ENCODE peak calls at places on chromosomes 4 and X, in seven cellular contexts. L is LHCN-M2; U is AG09309; K is AG10803; Q is NCI-H1930; M is CD4-positive, alpha-beta T cell; T is CD8-positive, alpha-beta memory T cell. V is an unnamed sample.
A peak's percentile ranks its signal among the peaks of the same experiment; 100 is the strongest.

GRCh38 chrX:108209006-108209554 is 117.5 kb downstream of the ATG4A start:
- DNase-seq in M (no peak), K (no peak), U (no peak), Q (no peak), T (no peak), L (no peak), V (no peak)

GRCh38 chr4:13829457-13829856 is 201.9 kb upstream of the BOD1L1 start:
- DNase-seq in K (no peak), Q (no peak), L (peak; percentile 33), U (no peak), T (no peak), M (no peak), V (no peak)

GRCh38 chr4:168511780-168512467 is 15.1 kb downstream of the PALLD start:
- DNase-seq in U (no peak), K (no peak), L (no peak), M (peak; percentile 35), Q (no peak), T (peak; percentile 48), V (peak; percentile 3)

GRCh38 chr4:73669410-73670183 is 49.4 kb upstream of the RASSF6 start:
- DNase-seq in K (peak; percentile 45), M (no peak), U (no peak), L (no peak), T (no peak), Q (no peak), V (no peak)

GRCh38 chrX:107571296-107571998 is 56.9 kb upstream of the PRPS1 start:
- DNase-seq in U (peak; percentile 65), M (no peak), L (peak; percentile 92), T (no peak), K (peak; percentile 91), Q (no peak), V (no peak)

GRCh38 chr4:87938746-87939145 is 36.8 kb upstream of the SPP1 start:
- DNase-seq in K (no peak), M (no peak), U (no peak), L (no peak), Q (no peak), T (no peak), V (no peak)

GRCh38 chr4:150337709-150338108 is 244.2 kb upstream of the MAB21L2 start:
- DNase-seq in K (peak; percentile 97), T (no peak), U (peak; percentile 52), Q (no peak), L (no peak), M (no peak), V (no peak)

GRCh38 chr4:85489273-85489672 is 14.3 kb downstream of the ARHGAP24 start:
- DNase-seq in Q (peak; percentile 31), K (peak; percentile 47), U (no peak), L (peak; percentile 91), M (no peak), T (no peak), V (no peak)

GRCh38 chrX:99703467-99703866 is 706.6 kb downstream of the PCDH19 start:
- DNase-seq in L (no peak), M (no peak), Q (no peak), U (no peak), K (no peak), T (no peak), V (no peak)

GRCh38 chr4:82754546-82755165 is 43.9 kb downstream of the SCD5 start:
- DNase-seq in L (no peak), U (no peak), T (no peak), M (no peak), K (no peak), Q (no peak), V (no peak)

GRCh38 chr4:162838671-162839070 is 328.0 kb downstream of the NAF1 start:
- DNase-seq in M (no peak), K (no peak), T (no peak), U (no peak), Q (no peak), L (no peak), V (no peak)

GRCh38 chr4:7698586-7698985 is 241.1 kb downstream of the AFAP1 start:
- DNase-seq in T (no peak), Q (no peak), L (no peak), M (no peak), K (no peak), U (peak; percentile 1), V (no peak)

GRCh38 chrX:69014200-69014599 is 151.1 kb downstream of the PJA1 start:
- DNase-seq in U (no peak), T (no peak), M (no peak), K (peak; percentile 71), L (no peak), Q (no peak), V (no peak)

GRCh38 chr4:105859233-105859632 is 36.0 kb upstream of the NPNT start:
- DNase-seq in T (no peak), K (peak; percentile 72), L (peak; percentile 79), U (peak; percentile 33), M (no peak), Q (no peak), V (no peak)

V was measured in upper lobe of left lung.